ENCODE peak calls at places on chromosomes 5 and 9, in ten cellular contexts. H is ovary, A is GM12878, M is sigmoid colon, E is HepG2, Z is heart left ventricle, R is Peyer's patch, Y is HCT116, N is transverse colon, D is uterus. O is an unnamed sample.
A peak's percentile ranks its signal among the peaks of the same experiment; 100 is the strongest.

GRCh38 chr9:133845659-133845947 is 107.5 kb upstream of the SARDH start:
- DNase-seq in N (no peak), Y (no peak), E (no peak), M (no peak), H (no peak), Z (no peak), D (no peak), A (no peak), R (no peak), O (no peak)

GRCh38 chr5:65172486-65173129 is 309.1 kb downstream of the ADAMTS6 start:
- DNase-seq in Z (no peak), D (no peak), A (peak; percentile 48), E (no peak), N (no peak), Y (no peak), H (no peak), R (no peak), M (no peak), O (no peak)

GRCh38 chr5:178145965-178146820 is 7.5 kb downstream of the NHP2 start:
- DNase-seq in H (peak; percentile 63), D (peak; percentile 41), E (peak; percentile 66), Z (peak; percentile 58), Y (peak; percentile 59), R (peak; percentile 93), A (no peak), N (peak; percentile 79), M (no peak), O (peak; percentile 53)

GRCh38 chr5:109691248-109691574 is 1.5 kb downstream of the MAN2A1 start:
- DNase-seq in D (no peak), Z (no peak), R (no peak), H (no peak), Y (no peak), E (no peak), N (no peak), A (no peak), M (no peak), O (no peak)

GRCh38 chr9:3343671-3344070 is 182.1 kb downstream of the RFX3 start:
- DNase-seq in N (no peak), M (no peak), D (no peak), H (no peak), Y (no peak), E (peak; percentile 76), R (no peak), Z (no peak), A (no peak), O (no peak)

GRCh38 chr9:128892223-128892892 is 10.4 kb downstream of the LRRC8A start:
- DNase-seq in H (peak; percentile 94), E (no peak), Y (no peak), A (no peak), N (peak; percentile 89), Z (peak; percentile 87), R (peak; percentile 90), D (peak; percentile 96), M (peak; percentile 97), O (peak; percentile 57)

GRCh38 chr5:165130656-165131055 is 1625.2 kb downstream of the MAT2B start:
- DNase-seq in E (no peak), M (no peak), Y (no peak), N (no peak), H (no peak), D (no peak), A (no peak), R (no peak), Z (no peak), O (no peak)

GRCh38 chr5:27494845-27495244 is 456.5 kb upstream of the CDH9 start:
- DNase-seq in A (no peak), Z (no peak), N (no peak), D (no peak), R (no peak), M (no peak), H (no peak), E (no peak), Y (no peak), O (no peak)

GRCh38 chr5:122078116-122078865 is at the start of gene LOX:
- DNase-seq in E (peak; percentile 47), H (peak; percentile 81), Y (no peak), R (peak; percentile 68), Z (peak; percentile 60), M (peak; percentile 95), A (no peak), N (peak; percentile 61), D (peak; percentile 85), O (peak; percentile 43)
- TF ChIP-seq POLR2A in E (no peak), H (no peak), Y (no peak), R (peak; percentile 10), Z (no peak), M (no peak), A (no peak), N (peak; percentile 54), D (no peak), O (peak; percentile 14)

GRCh38 chr5:159343295-159344094 is 13.2 kb upstream of the IL12B start:
- DNase-seq in M (no peak), E (no peak), A (no peak), N (no peak), H (no peak), Z (no peak), Y (no peak), R (no peak), D (no peak), O (no peak)

GRCh38 chr5:159342838-159343237 is 12.6 kb upstream of the IL12B start:
- DNase-seq in R (no peak), M (no peak), A (no peak), E (no peak), H (no peak), Z (no peak), D (no peak), N (no peak), Y (no peak), O (no peak)

GRCh38 chr5:159341914-159342313 is 11.6 kb upstream of the IL12B start:
- DNase-seq in Z (peak; percentile 63), A (no peak), H (no peak), M (no peak), Y (peak; percentile 64), E (peak; percentile 62), R (peak; percentile 67), N (peak; percentile 42), D (no peak), O (peak; percentile 18)

GRCh38 chr5:159345336-159345735 is 15.0 kb upstream of the IL12B start:
- DNase-seq in Z (no peak), Y (no peak), E (no peak), A (no peak), H (no peak), D (no peak), R (no peak), N (no peak), M (no peak), O (peak; percentile 21)

DNA sequence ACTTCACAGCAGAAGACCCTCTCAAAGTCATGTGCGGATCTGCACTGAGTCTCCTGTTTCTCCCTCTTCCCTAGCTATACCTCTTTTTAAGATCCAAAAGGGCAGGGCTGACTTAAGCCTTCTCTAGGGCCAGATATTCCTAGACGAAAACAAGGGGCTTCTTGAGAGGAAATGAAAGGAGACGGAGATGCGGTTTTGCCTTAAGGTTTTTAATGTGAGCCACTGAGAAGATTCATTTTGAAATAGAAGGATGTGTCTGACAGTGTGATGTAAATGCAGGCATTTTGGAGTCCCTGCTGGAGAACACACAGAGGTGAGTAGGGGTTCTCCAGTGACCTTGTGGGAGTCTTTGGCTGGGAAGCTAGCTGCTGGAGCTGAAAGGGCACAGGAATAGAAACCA is 15.6 kb upstream of the IL12B start:
- DNase-seq in R (no peak), A (no peak), M (no peak), Z (no peak), N (no peak), H (no peak), Y (no peak), D (no peak), E (no peak), O (no peak)
- H3K4me1 ChIP-seq in R (no peaks in the 10 kb centered on the region), A (no peaks in the 10 kb centered on the region), M (no peaks in the 10 kb centered on the region), Z (no peaks in the 10 kb centered on the region), N (no peaks in the 10 kb centered on the region), H (no peaks in the 10 kb centered on the region), Y (peaks cover 10% of the 10 kb centered on the region), D (no peaks in the 10 kb centered on the region), E (peaks cover 10% of the 10 kb centered on the region), O (no peaks in the 10 kb centered on the region)

DNA sequence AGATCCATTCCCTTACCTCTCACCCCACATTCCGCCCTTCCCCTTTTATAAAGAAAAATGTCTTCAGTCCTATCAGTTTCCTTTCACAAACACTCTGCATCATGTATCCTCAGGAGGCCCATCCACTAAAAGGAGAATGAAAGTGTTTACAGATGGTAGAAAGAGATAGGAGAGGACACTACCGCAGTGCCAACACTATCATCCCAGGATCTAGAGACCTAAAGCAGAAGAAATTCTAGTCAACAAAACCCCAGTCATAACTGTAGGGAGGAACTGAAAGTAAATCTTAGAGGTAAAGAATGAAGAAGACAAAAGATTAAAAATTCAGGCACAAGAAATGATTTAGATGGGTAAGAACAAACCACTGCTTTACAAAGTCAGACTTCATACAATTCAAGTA is 114.1 kb downstream of the MLLT3 start:
- DNase-seq in Z (no peak), D (no peak), E (no peak), R (no peak), Y (no peak), A (no peak), M (no peak), H (no peak), N (no peak), O (no peak)
- H3K4me3 ChIP-seq in Z (no peak overlapping the region), D (no peak overlapping the region), E (no peak overlapping the region), R (no peak overlapping the region), Y (no peak overlapping the region), A (no peak overlapping the region), M (no peak overlapping the region), H (no peak overlapping the region), N (no peak overlapping the region), O (no peak overlapping the region)

GRCh38 chr5:112418412-112419049 is 546 bp downstream of the EPB41L4A start:
- DNase-seq in N (peak; percentile 12), A (no peak), D (no peak), M (no peak), H (no peak), Y (no peak), R (no peak), Z (peak; percentile 22), E (no peak), O (no peak)

GRCh38 chr5:112419050-112419595 is at the start of gene EPB41L4A:
- DNase-seq in H (peak; percentile 48), N (peak; percentile 26), Y (no peak), E (no peak), R (peak; percentile 46), D (peak; percentile 14), M (no peak), Z (peak; percentile 58), A (no peak), O (no peak)

GRCh38 chr5:112417931-112418358 is 1.1 kb downstream of the EPB41L4A start:
- DNase-seq in N (peak; percentile 50), H (peak; percentile 42), R (peak; percentile 61), A (peak; percentile 11), M (no peak), E (no peak), Y (no peak), Z (peak; percentile 71), D (peak; percentile 31), O (no peak)

GRCh38 chr5:112420111-112420864 is 1.2 kb upstream of the EPB41L4A start:
- DNase-seq in N (peak; percentile 87), M (peak; percentile 88), A (peak; percentile 9), Z (peak; percentile 87), D (peak; percentile 68), Y (peak; percentile 56), E (peak; percentile 41), R (peak; percentile 87), H (peak; percentile 80), O (peak; percentile 63)

DNA sequence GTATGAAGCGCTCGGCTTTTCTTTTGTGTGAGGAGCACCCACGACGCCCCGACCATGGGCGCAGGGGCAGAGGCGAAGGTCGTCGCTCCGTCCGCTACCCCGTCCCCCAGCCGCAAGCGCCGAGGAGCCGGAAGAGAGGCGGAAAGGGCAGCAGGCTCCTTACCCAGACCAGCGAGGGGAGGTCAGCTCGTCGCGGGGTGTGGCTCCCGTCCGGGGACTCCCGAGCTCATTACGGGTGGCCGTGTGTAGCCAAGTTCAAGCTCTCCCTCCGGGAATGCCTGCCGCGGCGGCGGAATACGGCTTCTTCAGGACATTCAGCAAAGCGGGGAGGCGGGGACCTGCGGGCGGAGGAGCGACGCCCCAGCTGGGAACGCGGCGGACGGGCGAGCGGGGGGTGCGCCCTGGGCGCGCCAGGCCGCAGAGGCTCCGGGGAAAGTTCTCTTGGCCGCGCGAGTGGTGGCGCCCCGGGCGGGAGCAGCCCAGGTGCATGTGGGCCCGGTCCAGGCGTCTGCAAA is 576 bp upstream of the EPB41L4A start:
- DNase-seq in E (no peak), R (peak; percentile 64), Z (peak; percentile 72), A (no peak), M (peak; percentile 77), H (peak; percentile 66), D (peak; percentile 42), N (peak; percentile 71), Y (peak; percentile 13), O (peak; percentile 7)
- TF ChIP-seq POLR2A in E (no peak), R (no peak), Z (no peak), A (no peak), M (no peak), H (no peak), D (no peak), N (peak; percentile 64), Y (no peak), O (no peak)